ENCODE peak calls at places on chromosomes 2 and 18, in nine cellular contexts. E, W, U, I, H, C, M, X and N are unnamed samples.

GRCh38 chr18:79540161-79540913 is 139.3 kb upstream of the CTDP1 start:
- DNase-seq in M (peak; percentile 3), C (no peak), I (no peak), X (no peak), H (no peak), W (no peak), E (no peak), U (no peak), N (no peak)

GRCh38 chr2:96832751-96833507 is 10.9 kb downstream of the ANKRD23 start:
- DNase-seq in M (peak; percentile 86), W (peak; percentile 70), X (peak; percentile 61), I (no peak), E (no peak), H (peak; percentile 75), U (peak; percentile 54), C (no peak), N (no peak)

GRCh38 chr18:48127546-48128105 is 197.2 kb upstream of the SMAD2 start:
- DNase-seq in E (no peak), W (no peak), C (no peak), X (no peak), H (no peak), M (no peak), U (no peak), I (no peak), N (no peak)

GRCh38 chr18:37394610-37394965 is 171.0 kb downstream of the CELF4 start:
- DNase-seq in X (no peak), M (no peak), E (no peak), C (no peak), U (no peak), I (no peak), W (no peak), H (no peak), N (no peak)

GRCh38 chr2:44171018-44171417 is 2.3 kb downstream of the PPM1B start:
- DNase-seq in H (peak; percentile 58), C (no peak), X (peak; percentile 32), I (no peak), U (no peak), W (no peak), E (no peak), M (no peak), N (peak; percentile 25)

GRCh38 chr18:51561821-51562220 is 364.3 kb upstream of the MEX3C start:
- DNase-seq in X (peak; percentile 22), C (no peak), H (no peak), U (no peak), W (no peak), I (no peak), E (no peak), M (no peak), N (no peak)

GRCh38 chr18:48085781-48086487 is 155.5 kb upstream of the SMAD2 start:
- DNase-seq in W (no peak), X (no peak), I (no peak), E (no peak), M (no peak), U (no peak), H (no peak), C (no peak), N (no peak)

GRCh38 chr18:76522104-76522503 is 27.1 kb upstream of the ZNF516 start:
- DNase-seq in W (no peak), E (no peak), M (no peak), H (no peak), C (no peak), X (no peak), I (no peak), U (no peak), N (no peak)

GRCh38 chr2:60746318-60746717 is 9.8 kb upstream of the PAPOLG start:
- DNase-seq in W (no peak), X (no peak), H (no peak), C (no peak), U (no peak), M (no peak), E (no peak), I (no peak), N (no peak)

GRCh38 chr2:154686162-154686561 is 12.3 kb upstream of the KCNJ3 start:
- DNase-seq in E (no peak), I (no peak), M (no peak), H (no peak), X (no peak), W (no peak), U (no peak), C (no peak), N (no peak)

GRCh38 chr2:240985881-240986786 is 12.3 kb upstream of the SNED1 start:
- DNase-seq in X (no peak), E (no peak), I (peak; percentile 41), M (no peak), U (no peak), W (no peak), H (no peak), C (no peak), N (no peak)

GRCh38 chr2:240873805-240874714 is 5.4 kb downstream of the AGXT start:
- DNase-seq in X (peak; percentile 28), I (peak; percentile 47), H (no peak), U (no peak), E (no peak), W (no peak), C (no peak), M (no peak), N (no peak)

DNA sequence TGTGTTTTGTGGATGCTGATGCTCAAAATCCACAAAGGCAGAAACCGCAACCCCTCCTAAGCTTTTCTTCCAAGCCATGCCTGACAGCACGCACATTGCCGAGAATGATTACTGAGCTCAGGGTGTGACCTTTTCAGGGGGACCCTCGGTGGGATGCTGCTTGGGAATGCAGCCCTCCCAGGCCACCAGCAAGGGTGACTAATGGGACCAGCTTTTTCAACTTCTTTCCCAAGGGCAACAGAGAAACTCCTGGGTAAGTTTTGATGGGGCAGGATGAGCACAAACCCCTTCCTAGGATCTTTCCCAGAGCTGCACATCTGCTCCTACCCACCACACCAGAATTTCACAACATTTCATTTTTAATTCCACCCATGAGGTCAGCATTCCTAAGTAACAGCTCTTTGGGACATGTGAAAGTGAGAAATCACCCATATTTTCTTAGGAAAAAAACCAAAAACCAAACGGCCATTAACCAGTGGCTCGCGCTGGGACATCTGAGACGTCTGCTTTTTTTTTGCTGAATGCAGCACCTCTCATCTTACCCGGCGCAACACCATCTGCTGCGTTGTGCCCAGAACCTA is 119.0 kb downstream of the ARL4C start:
- DNase-seq in W (peak; percentile 45), I (no peak), X (peak; percentile 76), H (peak; percentile 71), U (no peak), C (no peak), M (no peak), E (peak; percentile 5), N (peak; percentile 87)
- H3K4me3 ChIP-seq in W (peak overlapping the region; percentile 20), I (no peak overlapping the region), X (no peak overlapping the region), H (no peak overlapping the region), U (no peak overlapping the region), C (no peak overlapping the region), M (no peak overlapping the region), E (no peak overlapping the region), N (no peak overlapping the region)

DNA sequence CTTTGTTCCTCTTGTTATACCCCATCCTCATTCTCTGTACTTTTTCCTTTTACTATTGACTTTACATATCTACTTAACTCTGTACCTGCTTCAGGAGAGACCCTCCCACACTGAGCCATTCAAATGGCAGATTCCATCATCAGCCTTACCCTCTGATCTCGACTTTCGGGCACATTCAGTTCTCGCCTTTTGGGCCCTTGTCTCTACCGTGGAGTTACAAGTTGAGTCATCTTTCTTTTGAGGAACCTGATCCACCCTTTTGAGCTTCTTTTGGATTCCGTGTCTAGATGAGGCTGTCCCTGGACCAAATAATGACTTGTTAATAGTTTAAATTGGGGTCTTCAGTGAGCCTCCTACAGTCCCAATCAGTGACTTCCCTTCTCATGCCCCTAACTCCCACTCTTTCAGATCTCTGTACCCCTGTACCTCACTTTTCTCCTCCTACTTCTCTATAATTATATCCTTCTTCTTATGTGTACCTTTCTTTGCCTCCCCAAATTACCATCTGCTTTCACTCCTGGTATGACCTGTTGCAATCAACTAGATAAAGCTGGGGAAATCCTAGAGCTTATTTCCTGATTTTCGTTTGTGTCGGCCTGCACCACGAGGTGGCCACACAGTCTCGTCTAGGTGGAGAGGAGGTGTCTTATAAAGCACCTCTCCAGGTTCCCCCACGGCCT is 17.2 kb downstream of the SP110 start:
- DNase-seq in X (no peak), C (peak; percentile 3), W (no peak), U (no peak), E (no peak), H (no peak), I (no peak), M (peak; percentile 33), N (no peak)
- TF ChIP-seq CTCF in X (no peak), C (peak; percentile 25), W (no peak), U (no peak), E (no peak), H (no peak), I (no peak), M (no peak), N (no peak)

DNA sequence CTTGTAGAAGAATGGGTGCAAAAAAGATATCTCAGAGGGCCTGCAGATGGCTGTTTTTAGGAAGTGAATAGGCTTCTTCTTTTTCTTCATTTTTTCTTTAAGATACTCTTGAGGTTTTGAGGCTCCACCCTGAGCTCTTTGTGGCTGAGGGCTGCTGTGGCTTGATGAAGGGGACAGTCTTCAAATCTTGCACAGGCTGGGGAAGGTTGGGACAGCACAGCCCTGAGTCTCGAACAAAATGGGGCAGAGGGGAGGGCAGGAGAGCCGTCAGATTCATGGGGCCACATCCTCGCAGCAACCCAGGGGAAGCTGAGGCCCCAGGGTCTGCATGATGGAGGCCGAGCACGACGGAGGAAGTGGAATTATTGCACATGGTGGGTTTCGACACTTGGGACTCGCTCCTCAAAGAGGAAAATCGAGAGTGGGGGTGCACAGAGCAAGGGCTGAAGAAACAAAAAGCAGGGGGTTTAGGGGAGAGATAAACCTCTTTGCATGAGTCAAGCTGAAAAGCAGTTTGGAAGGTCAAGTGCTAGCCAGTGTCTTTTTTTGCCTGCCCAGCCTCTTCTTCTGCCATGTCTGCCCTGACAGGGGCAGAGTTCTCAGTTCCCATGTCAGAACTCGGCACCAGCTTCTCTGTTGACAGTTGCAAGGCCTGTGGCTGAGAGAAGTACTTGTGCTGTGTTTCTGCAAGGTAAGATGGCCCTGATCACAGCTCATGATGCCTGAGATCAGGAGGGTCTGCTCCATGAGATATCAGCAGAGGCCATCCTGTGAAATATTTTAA is 19.5 kb downstream of the INPP4A start:
- DNase-seq in U (no peak), C (peak; percentile 51), E (no peak), X (no peak), I (no peak), M (peak; percentile 22), W (no peak), H (no peak), N (no peak)
- H3K4me3 ChIP-seq in U (no peak overlapping the region), C (no peak overlapping the region), E (no peak overlapping the region), X (no peak overlapping the region), I (no peak overlapping the region), M (no peak overlapping the region), W (no peak overlapping the region), H (no peak overlapping the region), N (no peak overlapping the region)

DNA sequence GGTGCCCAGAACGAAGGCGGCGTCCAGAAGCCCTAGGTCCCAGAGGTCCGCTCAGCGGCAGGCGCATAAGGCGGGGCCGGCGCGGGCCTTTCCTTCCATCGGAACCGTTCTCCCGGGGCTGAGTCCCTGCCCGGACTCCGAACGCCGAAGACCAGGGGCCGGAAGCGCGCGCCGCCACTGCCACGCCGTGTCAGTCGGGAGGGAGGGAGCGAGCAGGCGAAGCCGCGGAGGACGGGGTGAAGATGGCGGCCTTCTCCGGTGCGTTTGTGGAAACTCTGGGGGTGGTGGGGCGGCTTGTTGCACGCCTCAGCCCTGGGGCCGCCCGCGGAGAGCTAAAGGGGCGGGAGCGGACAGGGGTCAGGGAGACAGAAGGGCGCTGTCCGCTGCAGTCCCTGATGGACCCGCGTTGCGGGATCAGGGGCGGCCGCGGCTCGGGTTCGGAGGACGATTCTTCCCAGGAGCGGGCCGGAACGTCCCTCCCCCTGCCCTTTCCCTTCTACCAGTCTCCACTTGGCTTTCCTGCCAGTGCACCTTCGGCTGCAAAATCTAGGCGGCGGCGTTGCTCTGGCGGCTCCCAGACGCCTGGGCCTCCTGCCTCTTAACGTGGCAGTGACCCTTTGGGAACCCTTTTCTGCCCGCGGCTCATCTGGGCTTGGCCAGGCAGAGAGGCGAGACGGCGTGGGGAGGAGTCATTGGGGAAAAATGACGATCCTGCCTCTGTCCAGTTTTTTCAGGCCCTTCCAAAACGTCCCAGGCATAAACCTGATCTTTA is at the start of gene DDX1:
- DNase-seq in H (peak; percentile 89), W (peak; percentile 67), M (peak; percentile 90), I (peak; percentile 85), C (peak; percentile 92), X (peak; percentile 92), U (peak; percentile 83), E (peak; percentile 56), N (peak; percentile 41)
- TF ChIP-seq CTCF in H (no peak), W (no peak), M (no peak), I (no peak), C (no peak), X (no peak), U (no peak), E (no peak), N (no peak)